ENCODE peak calls at places on chromosome 16, in eight cellular contexts. One of them, this sample, is unnamed.

GRCh38 chr16:533391-534088 is 6.0 kb downstream of the CAPN15 start:
- DNase-seq in GM23248: no peak
- DNase-seq in GM20000: no peak
- DNase-seq in cardiac fibroblast: no peak
- DNase-seq in activated CD4-positive, alpha-beta T cell treated with anti-CD3 and anti-CD28 coated beads for 48 hours: no peak
- DNase-seq in posterior cingulate gyrus: no peak
- DNase-seq in Calu3: peak; percentile 69
- DNase-seq in H7: peak; percentile 90
- DNase-seq in this sample: no peak

GRCh38 chr16:74716355-74716754 is 15.7 kb upstream of the MLKL start:
- DNase-seq in GM23248: no peak
- DNase-seq in GM20000: no peak
- DNase-seq in cardiac fibroblast: no peak
- DNase-seq in activated CD4-positive, alpha-beta T cell treated with anti-CD3 and anti-CD28 coated beads for 48 hours: no peak
- DNase-seq in posterior cingulate gyrus: peak; percentile 77
- DNase-seq in Calu3: no peak
- DNase-seq in H7: peak; percentile 66
- DNase-seq in this sample: no peak

GRCh38 chr16:49200223-49200820 is 81.3 kb downstream of the CBLN1 start:
- DNase-seq in GM23248: no peak
- DNase-seq in GM20000: no peak
- DNase-seq in cardiac fibroblast: no peak
- DNase-seq in activated CD4-positive, alpha-beta T cell treated with anti-CD3 and anti-CD28 coated beads for 48 hours: no peak
- DNase-seq in posterior cingulate gyrus: no peak
- DNase-seq in Calu3: no peak
- DNase-seq in H7: no peak
- DNase-seq in this sample: no peak

GRCh38 chr16:21302898-21303528 is 24.9 kb upstream of the CRYM start:
- DNase-seq in GM23248: peak; percentile 91
- DNase-seq in GM20000: no peak
- DNase-seq in cardiac fibroblast: peak; percentile 97
- DNase-seq in activated CD4-positive, alpha-beta T cell treated with anti-CD3 and anti-CD28 coated beads for 48 hours: peak; percentile 15
- DNase-seq in posterior cingulate gyrus: no peak
- DNase-seq in Calu3: no peak
- DNase-seq in H7: no peak
- DNase-seq in this sample: peak; percentile 24

GRCh38 chr16:2474877-2475412 is at the start of gene TBC1D24:
- DNase-seq in GM23248: peak; percentile 92
- DNase-seq in GM20000: peak; percentile 100
- DNase-seq in cardiac fibroblast: peak; percentile 76
- DNase-seq in activated CD4-positive, alpha-beta T cell treated with anti-CD3 and anti-CD28 coated beads for 48 hours: peak; percentile 84
- DNase-seq in posterior cingulate gyrus: peak; percentile 98
- DNase-seq in Calu3: peak; percentile 95
- DNase-seq in H7: peak; percentile 100
- DNase-seq in this sample: peak; percentile 91

GRCh38 chr16:71351558-71351901 is 7.0 kb upstream of the CALB2 start:
- DNase-seq in GM23248: no peak
- DNase-seq in GM20000: no peak
- DNase-seq in cardiac fibroblast: no peak
- DNase-seq in activated CD4-positive, alpha-beta T cell treated with anti-CD3 and anti-CD28 coated beads for 48 hours: no peak
- DNase-seq in posterior cingulate gyrus: no peak
- DNase-seq in Calu3: peak; percentile 43
- DNase-seq in H7: no peak
- DNase-seq in this sample: no peak

GRCh38 chr16:23597003-23597756 is 1.1 kb upstream of the NDUFAB1 start:
- DNase-seq in GM23248: peak; percentile 26
- DNase-seq in GM20000: peak; percentile 48
- DNase-seq in cardiac fibroblast: no peak
- DNase-seq in activated CD4-positive, alpha-beta T cell treated with anti-CD3 and anti-CD28 coated beads for 48 hours: peak; percentile 28
- DNase-seq in posterior cingulate gyrus: peak; percentile 68
- DNase-seq in Calu3: peak; percentile 15
- DNase-seq in H7: peak; percentile 55
- DNase-seq in this sample: peak; percentile 83

GRCh38 chr16:4081577-4082021 is 34.6 kb downstream of the ADCY9 start:
- DNase-seq in GM23248: peak; percentile 59
- DNase-seq in GM20000: no peak
- DNase-seq in cardiac fibroblast: no peak
- DNase-seq in activated CD4-positive, alpha-beta T cell treated with anti-CD3 and anti-CD28 coated beads for 48 hours: peak; percentile 48
- DNase-seq in posterior cingulate gyrus: no peak
- DNase-seq in Calu3: no peak
- DNase-seq in H7: no peak
- DNase-seq in this sample: no peak

GRCh38 chr16:11155284-11155806 is 100.7 kb downstream of the SOCS1 start:
- DNase-seq in GM23248: peak; percentile 91
- DNase-seq in GM20000: no peak
- DNase-seq in cardiac fibroblast: peak; percentile 82
- DNase-seq in activated CD4-positive, alpha-beta T cell treated with anti-CD3 and anti-CD28 coated beads for 48 hours: peak; percentile 59
- DNase-seq in posterior cingulate gyrus: peak; percentile 32
- DNase-seq in Calu3: no peak
- DNase-seq in H7: no peak
- DNase-seq in this sample: no peak

GRCh38 chr16:86740817-86741799 is 162.8 kb downstream of the FOXL1 start:
- DNase-seq in GM23248: peak; percentile 84
- DNase-seq in GM20000: no peak
- DNase-seq in cardiac fibroblast: peak; percentile 96
- DNase-seq in activated CD4-positive, alpha-beta T cell treated with anti-CD3 and anti-CD28 coated beads for 48 hours: peak; percentile 4
- DNase-seq in posterior cingulate gyrus: no peak
- DNase-seq in Calu3: peak; percentile 44
- DNase-seq in H7: peak; percentile 74
- DNase-seq in this sample: no peak

GRCh38 chr16:1184980-1185379 is 32.1 kb downstream of the CACNA1H start:
- DNase-seq in GM23248: no peak
- DNase-seq in GM20000: no peak
- DNase-seq in cardiac fibroblast: no peak
- DNase-seq in activated CD4-positive, alpha-beta T cell treated with anti-CD3 and anti-CD28 coated beads for 48 hours: no peak
- DNase-seq in posterior cingulate gyrus: no peak
- DNase-seq in Calu3: no peak
- DNase-seq in H7: no peak
- DNase-seq in this sample: no peak

GRCh38 chr16:27287051-27287811 is 18.7 kb upstream of the NSMCE1 start:
- DNase-seq in GM23248: no peak
- DNase-seq in GM20000: no peak
- DNase-seq in cardiac fibroblast: no peak
- DNase-seq in activated CD4-positive, alpha-beta T cell treated with anti-CD3 and anti-CD28 coated beads for 48 hours: no peak
- DNase-seq in posterior cingulate gyrus: no peak
- DNase-seq in Calu3: no peak
- DNase-seq in H7: no peak
- DNase-seq in this sample: no peak

GRCh38 chr16:25010542-25010941 is 4.6 kb downstream of the ARHGAP17 start:
- DNase-seq in GM23248: no peak
- DNase-seq in GM20000: no peak
- DNase-seq in cardiac fibroblast: no peak
- DNase-seq in activated CD4-positive, alpha-beta T cell treated with anti-CD3 and anti-CD28 coated beads for 48 hours: no peak
- DNase-seq in posterior cingulate gyrus: peak; percentile 17
- DNase-seq in Calu3: no peak
- DNase-seq in H7: no peak
- DNase-seq in this sample: no peak

GRCh38 chr16:10228779-10229178 is 46.6 kb upstream of the GRIN2A start:
- DNase-seq in GM23248: no peak
- DNase-seq in GM20000: no peak
- DNase-seq in cardiac fibroblast: no peak
- DNase-seq in activated CD4-positive, alpha-beta T cell treated with anti-CD3 and anti-CD28 coated beads for 48 hours: no peak
- DNase-seq in posterior cingulate gyrus: no peak
- DNase-seq in Calu3: peak; percentile 13
- DNase-seq in H7: no peak
- DNase-seq in this sample: no peak

GRCh38 chr16:85461814-85462404 is 151.2 kb upstream of the GSE1 start:
- DNase-seq in GM23248: peak; percentile 76
- DNase-seq in GM20000: no peak
- DNase-seq in cardiac fibroblast: peak; percentile 27
- DNase-seq in activated CD4-positive, alpha-beta T cell treated with anti-CD3 and anti-CD28 coated beads for 48 hours: peak; percentile 9
- DNase-seq in posterior cingulate gyrus: peak; percentile 91
- DNase-seq in Calu3: no peak
- DNase-seq in H7: peak; percentile 96
- DNase-seq in this sample: no peak

GRCh38 chr16:50304467-50305440 is 38.4 kb downstream of the ADCY7 start:
- DNase-seq in GM23248: no peak
- DNase-seq in GM20000: no peak
- DNase-seq in cardiac fibroblast: no peak
- DNase-seq in activated CD4-positive, alpha-beta T cell treated with anti-CD3 and anti-CD28 coated beads for 48 hours: no peak
- DNase-seq in posterior cingulate gyrus: peak; percentile 72
- DNase-seq in Calu3: no peak
- DNase-seq in H7: peak; percentile 43
- DNase-seq in this sample: no peak

GRCh38 chr16:48617711-48618148 is 7.8 kb upstream of the N4BP1 start:
- DNase-seq in GM23248: peak; percentile 78
- DNase-seq in GM20000: no peak
- DNase-seq in cardiac fibroblast: peak; percentile 72
- DNase-seq in activated CD4-positive, alpha-beta T cell treated with anti-CD3 and anti-CD28 coated beads for 48 hours: no peak
- DNase-seq in posterior cingulate gyrus: no peak
- DNase-seq in Calu3: no peak
- DNase-seq in H7: no peak
- DNase-seq in this sample: no peak

GRCh38 chr16:72401079-72401361 is 229.1 kb upstream of the PMFBP1 start:
- DNase-seq in GM23248: no peak
- DNase-seq in GM20000: no peak
- DNase-seq in cardiac fibroblast: no peak
- DNase-seq in activated CD4-positive, alpha-beta T cell treated with anti-CD3 and anti-CD28 coated beads for 48 hours: no peak
- DNase-seq in posterior cingulate gyrus: no peak
- DNase-seq in Calu3: no peak
- DNase-seq in H7: no peak
- DNase-seq in this sample: no peak

GRCh38 chr16:53768167-53768566 is 64.2 kb downstream of the FTO start:
- DNase-seq in GM23248: peak; percentile 49
- DNase-seq in GM20000: no peak
- DNase-seq in cardiac fibroblast: peak; percentile 66
- DNase-seq in activated CD4-positive, alpha-beta T cell treated with anti-CD3 and anti-CD28 coated beads for 48 hours: no peak
- DNase-seq in posterior cingulate gyrus: no peak
- DNase-seq in Calu3: no peak
- DNase-seq in H7: no peak
- DNase-seq in this sample: no peak

GRCh38 chr16:14013571-14014283 is 57.4 kb upstream of the MRTFB start:
- DNase-seq in GM23248: peak; percentile 89
- DNase-seq in GM20000: no peak
- DNase-seq in cardiac fibroblast: peak; percentile 87
- DNase-seq in activated CD4-positive, alpha-beta T cell treated with anti-CD3 and anti-CD28 coated beads for 48 hours: no peak
- DNase-seq in posterior cingulate gyrus: no peak
- DNase-seq in Calu3: no peak
- DNase-seq in H7: peak; percentile 24
- DNase-seq in this sample: no peak

GRCh38 chr16:53881371-53881770 is 177.4 kb downstream of the FTO start:
- DNase-seq in GM23248: peak; percentile 93
- DNase-seq in GM20000: no peak
- DNase-seq in cardiac fibroblast: peak; percentile 94
- DNase-seq in activated CD4-positive, alpha-beta T cell treated with anti-CD3 and anti-CD28 coated beads for 48 hours: no peak
- DNase-seq in posterior cingulate gyrus: no peak
- DNase-seq in Calu3: no peak
- DNase-seq in H7: no peak
- DNase-seq in this sample: no peak

GRCh38 chr16:58732545-58733247 is 1.4 kb downstream of the GOT2 start:
- DNase-seq in GM23248: peak; percentile 74
- DNase-seq in GM20000: peak; percentile 60
- DNase-seq in cardiac fibroblast: peak; percentile 85
- DNase-seq in activated CD4-positive, alpha-beta T cell treated with anti-CD3 and anti-CD28 coated beads for 48 hours: peak; percentile 25
- DNase-seq in posterior cingulate gyrus: no peak
- DNase-seq in Calu3: no peak
- DNase-seq in H7: no peak
- DNase-seq in this sample: peak; percentile 41

GRCh38 chr16:12340151-12340733 is 363.7 kb downstream of the SNX29 start:
- DNase-seq in GM23248: peak; percentile 85
- DNase-seq in GM20000: peak; percentile 50
- DNase-seq in cardiac fibroblast: peak; percentile 80
- DNase-seq in activated CD4-positive, alpha-beta T cell treated with anti-CD3 and anti-CD28 coated beads for 48 hours: peak; percentile 45
- DNase-seq in posterior cingulate gyrus: peak; percentile 70
- DNase-seq in Calu3: peak; percentile 68
- DNase-seq in H7: peak; percentile 80
- DNase-seq in this sample: peak; percentile 67

GRCh38 chr16:85361441-85362118 is 249.3 kb upstream of the CIBAR2 start:
- DNase-seq in GM23248: no peak
- DNase-seq in GM20000: no peak
- DNase-seq in cardiac fibroblast: no peak
- DNase-seq in activated CD4-positive, alpha-beta T cell treated with anti-CD3 and anti-CD28 coated beads for 48 hours: no peak
- DNase-seq in posterior cingulate gyrus: no peak
- DNase-seq in Calu3: no peak
- DNase-seq in H7: no peak
- DNase-seq in this sample: no peak

GRCh38 chr16:11093578-11094074 is 149.3 kb downstream of the CLEC16A start:
- DNase-seq in GM23248: no peak
- DNase-seq in GM20000: no peak
- DNase-seq in cardiac fibroblast: no peak
- DNase-seq in activated CD4-positive, alpha-beta T cell treated with anti-CD3 and anti-CD28 coated beads for 48 hours: peak; percentile 54
- DNase-seq in posterior cingulate gyrus: no peak
- DNase-seq in Calu3: no peak
- DNase-seq in H7: no peak
- DNase-seq in this sample: no peak